ENCODE peak calls at places on chromosomes 16 and 17, in ten cellular contexts. Z, G, K, T, Q, D, J, W, V and N are unnamed samples.
A peak's percentile ranks its signal among the peaks of the same experiment; 100 is the strongest.

GRCh38 chr16:10001258-10001785 is 180.9 kb downstream of the GRIN2A start:
- DNase-seq in Q (no peak), K (no peak), T (no peak), Z (no peak), W (no peak), G (no peak), J (no peak), D (no peak), V (no peak), N (no peak)

GRCh38 chr16:86874141-86874540 is 295.8 kb downstream of the FOXL1 start:
- DNase-seq in J (no peak), K (peak; percentile 6), V (no peak), D (no peak), G (peak; percentile 40), Z (no peak), Q (no peak), T (no peak), W (no peak), N (no peak)

GRCh38 chr16:57791903-57792461 is 10.3 kb downstream of the KIFC3 start:
- DNase-seq in Z (no peak), T (no peak), V (no peak), W (no peak), D (no peak), J (no peak), G (no peak), Q (no peak), K (no peak), N (no peak)

GRCh38 chr16:87235810-87236515 is 81.2 kb downstream of the C16orf95 start:
- DNase-seq in T (no peak), W (no peak), D (no peak), G (no peak), Q (no peak), J (no peak), Z (no peak), K (peak; percentile 30), V (no peak), N (no peak)

GRCh38 chr16:79508294-79508693 is 92.2 kb downstream of the MAF start:
- DNase-seq in G (no peak), K (no peak), D (no peak), J (no peak), Q (no peak), W (no peak), Z (no peak), V (no peak), T (no peak), N (no peak)

GRCh38 chr17:35127751-35128514 is 6.5 kb downstream of the FNDC8 start:
- DNase-seq in T (peak; percentile 96), V (peak; percentile 33), Z (no peak), G (no peak), W (peak; percentile 94), D (no peak), Q (no peak), J (peak; percentile 45), K (no peak), N (no peak)

GRCh38 chr16:83935858-83936255 is 17.2 kb upstream of the OSGIN1 start:
- DNase-seq in T (no peak), V (no peak), G (no peak), Z (no peak), D (no peak), K (no peak), W (no peak), Q (no peak), J (no peak), N (no peak)

GRCh38 chr16:9787717-9788116 is 394.5 kb downstream of the GRIN2A start:
- DNase-seq in W (no peak), Q (no peak), V (no peak), G (no peak), T (no peak), D (no peak), K (no peak), J (no peak), Z (no peak), N (no peak)

GRCh38 chr17:57354669-57355068 is 98.3 kb downstream of the MSI2 start:
- DNase-seq in V (no peak), T (no peak), K (peak; percentile 41), D (no peak), J (no peak), W (no peak), Z (no peak), G (no peak), Q (no peak), N (no peak)

GRCh38 chr17:12415031-12415430 is 250.7 kb upstream of the MYOCD start:
- DNase-seq in W (peak; percentile 94), J (no peak), D (no peak), G (peak; percentile 86), V (no peak), T (peak; percentile 62), Q (no peak), K (no peak), Z (no peak), N (no peak)

DNA sequence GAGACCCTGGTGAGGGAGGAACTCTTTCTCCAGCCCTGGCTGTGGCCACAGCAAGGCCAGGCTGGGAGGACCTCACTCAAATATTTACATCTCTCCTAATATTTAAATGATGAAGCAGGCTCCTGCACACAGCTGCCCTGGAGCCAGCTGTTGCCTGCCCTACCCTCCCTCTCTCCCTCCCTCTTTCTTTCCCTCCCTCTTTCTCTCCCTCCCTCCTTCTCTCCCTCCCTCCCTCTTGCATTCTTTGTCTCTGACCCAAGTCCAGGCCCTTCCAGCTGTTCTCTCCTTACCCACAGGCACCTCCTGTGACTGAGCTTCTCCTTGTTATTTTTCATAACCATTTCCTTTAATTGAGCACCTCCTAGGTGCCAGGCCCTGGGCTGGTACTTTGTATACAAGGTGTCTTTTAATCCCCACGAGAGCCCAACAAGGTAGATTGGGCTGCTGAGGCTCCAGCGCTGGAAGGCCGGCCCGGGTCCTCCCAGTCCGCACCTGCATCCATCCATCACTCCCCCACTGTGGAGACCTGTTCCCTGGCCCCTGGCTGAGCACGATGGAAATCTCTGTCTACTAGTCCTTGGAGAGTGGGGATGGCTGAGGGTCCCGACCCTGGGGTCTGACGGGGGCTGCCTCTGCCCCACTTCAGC is 242.3 kb downstream of the SEC14L1 start:
- DNase-seq in Z (no peak), K (no peak), W (peak; percentile 90), V (no peak), T (peak; percentile 80), G (peak; percentile 70), J (no peak), D (no peak), Q (no peak), N (no peak)
- H3K4me3 ChIP-seq in Z (peak overlapping the region; percentile 41), K (peak overlapping the region; percentile 7), W (no peak overlapping the region), V (no peak overlapping the region), T (no peak overlapping the region), G (no peak overlapping the region), J (no peak overlapping the region), D (no peak overlapping the region), Q (no peak overlapping the region), N (no peak overlapping the region)

DNA sequence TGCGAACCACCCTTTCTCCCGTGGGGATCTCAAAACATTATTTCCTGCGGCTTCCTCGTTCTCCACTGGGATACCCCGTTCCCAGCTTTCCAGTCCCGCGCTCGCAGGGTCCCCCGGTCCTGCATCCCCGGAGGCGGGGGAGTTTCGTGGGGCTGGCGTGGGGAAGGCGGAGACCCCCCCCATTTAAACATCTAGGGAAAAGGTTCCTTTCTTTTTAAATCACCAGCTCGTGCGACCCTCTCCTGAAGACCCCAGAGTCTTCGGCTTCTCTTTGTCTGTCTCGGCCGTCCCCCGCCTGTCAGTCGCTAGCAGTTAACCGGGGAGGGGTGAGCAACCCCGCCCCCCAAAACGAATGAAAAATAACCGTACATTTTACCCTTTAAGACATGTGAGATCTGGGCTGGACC is 486 bp upstream of the IGF2BP1 start:
- DNase-seq in J (no peak), W (no peak), D (no peak), Z (no peak), K (no peak), Q (no peak), V (no peak), G (no peak), T (no peak), N (no peak)
- H3K4me3 ChIP-seq in J (peak overlapping the region; percentile 58), W (peak overlapping the region; percentile 93), D (no peak overlapping the region), Z (no peak overlapping the region), K (no peak overlapping the region), Q (no peak overlapping the region), V (no peak overlapping the region), G (peak overlapping the region; percentile 75), T (peak overlapping the region; percentile 92), N (peak overlapping the region; percentile 43)

GRCh38 chr16:77945126-77945525 is 77.2 kb upstream of the CLEC3A start:
- DNase-seq in T (no peak), K (no peak), Z (no peak), Q (no peak), W (peak; percentile 63), G (peak; percentile 54), J (no peak), V (no peak), D (no peak), N (no peak)
- H3K4me3 ChIP-seq in T (no peak overlapping the region), K (no peak overlapping the region), Z (no peak overlapping the region), Q (no peak overlapping the region), W (no peak overlapping the region), G (no peak overlapping the region), J (no peak overlapping the region), V (no peak overlapping the region), D (no peak overlapping the region), N (no peak overlapping the region)

GRCh38 chr17:40519089-40519775 is 17.8 kb upstream of the TNS4 start:
- DNase-seq in T (no peak), J (no peak), D (no peak), K (no peak), W (no peak), Z (no peak), G (no peak), Q (no peak), V (no peak), N (no peak)

GRCh38 chr17:40517286-40517662 is 15.9 kb upstream of the TNS4 start:
- DNase-seq in Z (no peak), K (no peak), T (no peak), D (no peak), G (no peak), V (no peak), W (no peak), J (no peak), Q (no peak), N (no peak)

GRCh38 chr17:40516581-40517285 is 15.3 kb upstream of the TNS4 start:
- DNase-seq in V (no peak), G (peak; percentile 36), D (peak; percentile 67), K (peak; percentile 95), T (no peak), Q (no peak), J (no peak), Z (peak; percentile 86), W (no peak), N (no peak)

GRCh38 chr17:40517981-40518380 is 16.6 kb upstream of the TNS4 start:
- DNase-seq in Z (no peak), J (no peak), T (no peak), W (no peak), D (no peak), V (no peak), Q (no peak), K (no peak), G (no peak), N (no peak)

DNA sequence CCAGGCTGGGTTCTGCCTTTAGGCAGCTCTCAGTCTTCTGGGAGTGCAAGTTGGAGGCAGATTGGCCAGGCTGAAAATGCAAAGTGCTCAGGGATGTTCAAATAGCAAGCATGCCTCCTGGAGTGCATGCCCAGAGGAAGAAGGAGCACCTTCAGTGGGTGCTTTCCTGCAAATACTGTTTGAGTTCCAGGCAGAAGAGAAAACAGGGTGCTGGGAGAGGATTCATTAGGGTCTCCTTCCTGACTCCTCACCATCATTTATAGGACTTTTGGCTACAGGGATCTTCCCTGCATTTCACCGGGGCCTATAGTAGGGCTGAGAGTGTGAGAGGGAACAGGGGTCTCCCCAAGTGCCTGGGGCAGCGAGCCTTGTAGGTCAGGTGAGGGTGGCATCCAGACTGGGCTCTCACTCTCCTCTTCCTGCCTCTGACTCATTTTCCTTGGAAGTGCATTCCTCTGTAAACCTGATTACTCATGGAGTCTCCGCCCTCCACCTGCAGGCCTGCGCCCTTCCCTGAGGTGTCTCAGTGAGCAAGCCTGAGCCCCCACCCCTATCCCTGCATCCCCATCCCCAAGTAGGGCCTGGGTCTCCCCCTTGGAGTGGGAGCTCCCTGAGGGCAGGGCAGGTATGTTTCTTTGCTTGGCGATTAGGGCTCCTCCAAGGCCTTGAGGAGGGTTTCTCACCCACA is 17.1 kb upstream of the TNS4 start:
- DNase-seq in Z (no peak), G (no peak), K (no peak), T (no peak), J (no peak), W (no peak), D (peak; percentile 70), V (no peak), Q (no peak), N (no peak)
- H3K4me3 ChIP-seq in Z (peak overlapping the region; percentile 11), G (no peak overlapping the region), K (no peak overlapping the region), T (no peak overlapping the region), J (no peak overlapping the region), W (no peak overlapping the region), D (no peak overlapping the region), V (no peak overlapping the region), Q (no peak overlapping the region), N (no peak overlapping the region)